ENCODE peak calls at places on chromosomes 13 and 19, in six cellular contexts. J, D, F, G, V and L are unnamed samples.

GRCh38 chr19:33266971-33267484 is 35.3 kb downstream of the CEBPA start:
- DNase-seq in J (no peak), V (no peak), F (no peak), G (no peak), D (no peak), L (no peak)

GRCh38 chr19:48900477-48901452 is 653 bp downstream of the NUCB1 start:
- DNase-seq in G (no peak), F (peak; percentile 58), D (peak; percentile 29), V (no peak), J (no peak), L (no peak)

GRCh38 chr19:48630289-48631036 is 6.7 kb downstream of the DBP start:
- DNase-seq in J (no peak), F (peak; percentile 58), V (no peak), D (peak; percentile 70), G (no peak), L (no peak)

GRCh38 chr19:38734426-38735256 is 9.6 kb downstream of the CAPN12 start:
- DNase-seq in D (no peak), V (no peak), J (peak; percentile 26), G (no peak), F (no peak), L (no peak)

GRCh38 chr19:33268162-33268991 is 34.0 kb downstream of the CEBPA start:
- DNase-seq in G (no peak), J (no peak), D (no peak), V (no peak), F (no peak), L (no peak)

GRCh38 chr19:48480151-48480475 is 10.9 kb downstream of the CYTH2 start:
- DNase-seq in G (no peak), F (no peak), D (peak; percentile 35), V (no peak), J (no peak), L (no peak)

GRCh38 chr13:76965759-76966421 is 17.6 kb downstream of the ACOD1 start:
- DNase-seq in D (peak; percentile 21), J (peak; percentile 31), F (peak; percentile 67), G (peak; percentile 75), V (no peak), L (no peak)

GRCh38 chr19:45528744-45529453 is 21.6 kb downstream of the VASP start:
- DNase-seq in G (no peak), D (no peak), V (no peak), F (no peak), J (no peak), L (no peak)

GRCh38 chr19:48553676-48554384 is 1.9 kb downstream of the SULT2B1 start:
- DNase-seq in V (no peak), D (peak; percentile 38), F (peak; percentile 71), G (no peak), J (no peak), L (no peak)

GRCh38 chr13:34733720-34734119 is 208.3 kb upstream of the NBEA start:
- DNase-seq in J (no peak), D (no peak), F (peak; percentile 45), V (no peak), G (no peak), L (no peak)

GRCh38 chr13:32454886-32455593 is 27.1 kb upstream of the N4BP2L1 start:
- DNase-seq in V (no peak), J (no peak), G (no peak), F (no peak), D (no peak), L (no peak)

DNA sequence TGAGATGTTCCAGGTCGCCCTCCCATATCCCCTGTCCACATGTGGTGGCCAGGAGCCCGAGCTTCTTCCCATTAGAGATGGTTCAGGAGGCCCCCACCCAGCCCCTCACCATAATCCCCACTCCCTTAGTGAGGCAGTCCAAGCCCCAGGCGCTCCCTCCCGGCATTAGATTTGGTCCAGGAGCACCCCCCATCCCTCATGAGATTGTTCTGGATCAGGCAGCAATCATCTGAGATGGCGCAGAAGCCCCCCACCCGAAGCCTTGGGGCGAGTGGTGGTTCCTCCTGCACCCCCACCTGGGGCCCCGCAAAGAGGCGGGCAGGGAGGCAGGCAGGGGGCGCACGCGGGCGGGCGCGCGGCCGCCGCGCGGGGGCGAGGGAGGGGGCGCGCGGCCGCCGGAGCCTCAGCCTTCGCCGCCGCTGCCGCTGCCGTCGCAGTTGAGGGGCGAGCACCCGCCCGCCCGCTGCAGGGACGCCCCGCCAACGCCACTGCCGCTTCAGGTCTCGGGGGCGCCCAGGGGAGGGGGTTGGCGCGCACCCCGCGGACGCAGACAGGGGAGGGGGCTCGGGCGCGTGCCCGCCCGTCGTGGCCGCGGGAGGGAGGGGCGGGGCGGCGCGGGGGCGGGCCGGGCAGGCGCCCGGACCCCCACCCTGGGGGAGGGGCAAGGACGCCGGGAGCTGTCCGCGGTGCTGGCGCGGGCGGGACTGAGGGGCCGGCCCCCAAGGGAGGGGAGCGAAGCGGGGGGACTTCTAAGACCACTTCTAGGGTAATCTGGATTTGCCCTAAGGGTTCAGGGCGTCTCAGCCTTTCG is 46.4 kb upstream of the SHKBP1 start:
- DNase-seq in D (no peak), G (no peak), F (no peak), V (no peak), J (no peak), L (peak; percentile 76)
- TF ChIP-seq CTCF in D (no peak), G (no peak), F (no peak), V (no peak), J (no peak), L (peak; percentile 33)

DNA sequence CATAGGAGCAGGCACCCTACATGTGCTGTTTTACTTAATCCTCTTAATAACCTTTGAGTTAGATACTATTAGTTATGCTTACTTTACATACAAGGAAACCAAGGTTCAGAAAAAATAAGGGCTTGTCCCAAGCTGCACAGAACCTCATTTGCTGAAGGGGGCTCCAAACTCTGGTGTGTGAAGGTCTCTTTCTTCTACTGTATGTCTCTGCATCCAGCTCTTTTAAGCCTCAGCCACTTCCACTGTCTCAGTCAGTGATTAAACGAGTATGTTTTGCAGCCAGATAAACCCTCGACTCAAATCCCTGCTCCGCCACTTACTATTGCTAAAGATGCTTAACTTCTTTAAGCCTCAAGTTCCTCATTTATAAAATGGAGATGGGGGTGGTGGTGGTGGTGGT is 112.4 kb upstream of the WASF3 start:
- DNase-seq in J (no peak), F (no peak), V (no peak), D (no peak), G (no peak), L (no peak)
- TF ChIP-seq CTCF in J (no peak), F (no peak), V (no peak), D (no peak), G (no peak), L (peak; percentile 54)

GRCh38 chr13:113220877-113221276 is 11.5 kb downstream of the CUL4A start:
- DNase-seq in F (peak; percentile 31), V (no peak), D (no peak), G (no peak), J (no peak), L (no peak)
- TF ChIP-seq CTCF in F (peak; percentile 20), V (no peak), D (no peak), G (peak; percentile 25), J (no peak), L (no peak)

GRCh38 chr19:56222901-56223300 is 20.8 kb downstream of the ZSCAN5C start:
- DNase-seq in F (no peak), J (no peak), D (no peak), V (no peak), G (no peak), L (no peak)
- TF ChIP-seq CTCF in F (no peak), J (no peak), D (no peak), V (no peak), G (no peak), L (no peak)

DNA sequence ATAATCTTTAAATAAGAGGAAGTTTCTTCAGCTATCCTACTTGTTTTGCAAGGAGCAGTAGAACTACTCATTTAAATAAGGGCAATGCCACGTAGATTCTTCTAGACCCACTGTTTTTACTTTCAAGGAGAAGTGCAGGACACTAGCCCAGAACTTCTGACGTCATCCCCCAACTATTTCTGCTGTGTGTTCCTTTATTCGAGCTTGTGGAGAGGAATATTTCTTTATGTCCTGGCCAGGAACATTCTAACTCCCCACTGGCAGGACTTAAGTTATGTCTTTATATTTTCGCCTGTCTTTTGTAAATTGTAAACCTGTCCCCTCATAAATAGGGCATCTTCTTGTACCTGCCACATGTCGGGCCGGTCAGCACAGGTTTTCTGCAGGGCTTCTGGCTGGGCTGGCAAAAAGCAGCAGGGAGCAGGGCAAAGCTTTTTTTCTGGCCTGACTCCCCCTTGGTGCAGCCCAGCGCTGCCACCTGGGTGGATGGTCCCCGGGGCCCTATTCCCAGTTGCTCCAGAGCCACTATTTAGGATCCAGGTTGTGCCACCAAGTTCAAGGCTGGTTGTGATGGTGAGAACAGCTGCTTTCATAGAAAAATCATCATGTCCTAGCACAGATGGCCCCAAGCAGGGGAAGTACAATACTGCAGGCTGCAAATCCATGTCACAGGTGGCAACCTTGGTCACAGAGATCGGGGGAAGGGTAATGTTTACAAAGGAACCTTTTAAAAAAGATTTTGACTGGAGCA is 1.8 kb downstream of the MBNL2 start:
- DNase-seq in G (peak; percentile 75), D (peak; percentile 91), J (peak; percentile 79), F (peak; percentile 95), V (no peak), L (no peak)
- TF ChIP-seq CTCF in G (no peak), D (no peak), J (no peak), F (no peak), V (no peak), L (no peak)

DNA sequence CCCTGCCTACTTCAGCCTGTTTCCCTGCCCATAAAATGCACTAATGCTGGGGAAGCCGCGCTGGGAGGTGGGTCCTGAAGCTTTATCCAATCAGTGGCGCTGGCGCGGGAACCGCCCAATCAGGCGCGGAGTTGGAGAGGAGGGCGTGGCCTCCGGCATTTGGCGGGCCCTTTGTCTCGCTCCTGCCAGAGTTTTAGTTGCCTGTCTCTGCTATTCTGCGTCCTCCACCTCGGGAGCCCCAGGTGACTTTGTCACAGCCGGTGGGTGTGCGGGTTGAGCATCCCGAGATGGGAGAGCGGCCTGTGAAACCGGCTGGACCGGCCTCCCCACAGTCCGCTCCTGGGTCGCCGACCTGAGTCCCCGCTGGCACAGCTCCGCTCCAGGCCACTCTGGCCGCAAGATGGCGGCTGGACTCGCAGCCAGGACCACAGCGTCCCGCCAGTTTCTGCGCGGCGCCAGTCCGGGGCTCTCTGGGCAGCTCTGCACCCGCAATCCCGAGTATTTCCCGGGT is 30.7 kb upstream of the ZNF429 start:
- DNase-seq in F (peak; percentile 71), J (no peak), V (peak; percentile 20), G (no peak), D (no peak), L (no peak)
- TF ChIP-seq CTCF in F (no peak), J (no peak), V (no peak), G (no peak), D (no peak), L (no peak)